ENCODE peak calls at places on chromosomes 11 and 22, in five cellular contexts. X is putamen, D is bronchial epithelial cell, J is KBM-7, C is left lung. S is an unnamed sample.

GRCh38 chr11:295351-296205 is 3.7 kb downstream of the IFITM5 start:
- DNase-seq in X (no peak), D (no peak), J (no peak), C (no peak), S (no peak)

GRCh38 chr11:113562981-113563461 is 87.8 kb upstream of the DRD2 start:
- DNase-seq in X (no peak), D (peak), J (no peak), C (no peak), S (peak)

GRCh38 chr11:104136861-104137260 is 27.1 kb downstream of the PDGFD start:
- DNase-seq in X (no peak), D (no peak), J (no peak), C (no peak), S (no peak)

GRCh38 chr22:42683599-42684283 is 34.5 kb upstream of the CYB5R3 start:
- DNase-seq in X (peak), D (no peak), J (no peak), C (no peak), S (peak)

GRCh38 chr22:49107961-49108530 is 719.6 kb downstream of the BRD1 start:
- DNase-seq in X (no peak), D (no peak), J (no peak), C (no peak), S (no peak)

GRCh38 chr22:21652010-21652546 is 10.0 kb downstream of the SDF2L1 start:
- DNase-seq in X (peak), D (peak), J (peak), C (peak), S (peak)

GRCh38 chr22:19494001-19494560 is 14.4 kb downstream of the CDC45 start:
- DNase-seq in X (no peak), D (no peak), J (no peak), C (no peak), S (no peak)

GRCh38 chr11:9577551-9577950 is 4.1 kb downstream of the WEE1 start:
- DNase-seq in X (no peak), D (peak), J (no peak), C (no peak), S (no peak)

GRCh38 chr22:30041475-30041874 is 38.8 kb upstream of the HORMAD2 start:
- DNase-seq in X (no peak), D (no peak), J (no peak), C (no peak), S (no peak)

GRCh38 chr11:134486704-134487103 is 74.7 kb upstream of the B3GAT1 start:
- DNase-seq in X (no peak), D (no peak), J (no peak), C (no peak), S (no peak)

GRCh38 chr11:43282607-43283440 is 29.0 kb upstream of the API5 start:
- DNase-seq in X (no peak), D (peak), J (peak), C (no peak), S (peak)

GRCh38 chr11:114031599-114032320 is 27.8 kb upstream of the ZBTB16 start:
- DNase-seq in X (no peak), D (no peak), J (no peak), C (no peak), S (no peak)